ENCODE peak calls at places on chromosome 18, in ten cellular contexts. H, Y, F, W, E, G, U, P, K and R are unnamed samples.

GRCh38 chr18:23317975-23318675 is 135.0 kb upstream of the RIOK3 start:
- DNase-seq in H (no peak), Y (no peak), F (no peak), W (no peak), E (no peak), G (no peak), U (no peak), P (no peak), K (no peak), R (no peak)

GRCh38 chr18:46809145-46809544 is 52.3 kb upstream of the ST8SIA5 start:
- DNase-seq in H (no peak), Y (no peak), F (no peak), W (no peak), E (no peak), G (no peak), U (no peak), P (no peak), K (no peak), R (no peak)

GRCh38 chr18:69795785-69796184 is 151.9 kb downstream of the CD226 start:
- DNase-seq in H (no peak), Y (no peak), F (no peak), W (no peak), E (no peak), G (no peak), U (no peak), P (no peak), K (no peak), R (no peak)

GRCh38 chr18:61926532-61926931 is 33.7 kb upstream of the RNF152 start:
- DNase-seq in H (no peak), Y (no peak), F (no peak), W (no peak), E (no peak), G (no peak), U (no peak), P (no peak), K (no peak), R (no peak)

GRCh38 chr18:33277431-33277830 is 163.1 kb downstream of the CCDC178 start:
- DNase-seq in H (no peak), Y (no peak), F (no peak), W (no peak), E (no peak), G (no peak), U (no peak), P (no peak), K (no peak), R (no peak)

GRCh38 chr18:56575819-56576663 is 62.4 kb downstream of the TXNL1 start:
- DNase-seq in H (no peak), Y (no peak), F (no peak), W (no peak), E (no peak), G (no peak), U (no peak), P (no peak), K (peak; percentile 67), R (no peak)

GRCh38 chr18:8882632-8883408 is 177.5 kb downstream of the MTCL1 start:
- DNase-seq in H (no peak), Y (no peak), F (no peak), W (no peak), E (no peak), G (no peak), U (no peak), P (no peak), K (no peak), R (no peak)

GRCh38 chr18:76457475-76457874 is 37.6 kb downstream of the ZNF516 start:
- DNase-seq in H (peak; percentile 29), Y (peak; percentile 28), F (no peak), W (no peak), E (no peak), G (peak; percentile 11), U (no peak), P (peak; percentile 13), K (no peak), R (no peak)

GRCh38 chr18:72460210-72460680 is 83.9 kb downstream of the CBLN2 start:
- DNase-seq in H (peak; percentile 32), Y (no peak), F (no peak), W (no peak), E (no peak), G (no peak), U (no peak), P (no peak), K (no peak), R (no peak)

GRCh38 chr18:80086281-80086680 is 22.8 kb upstream of the ADNP2 start:
- DNase-seq in H (no peak), Y (no peak), F (no peak), W (no peak), E (no peak), G (no peak), U (no peak), P (no peak), K (no peak), R (no peak)

GRCh38 chr18:23703057-23703986 is 14.1 kb downstream of the LAMA3 start:
- DNase-seq in H (no peak), Y (no peak), F (no peak), W (no peak), E (no peak), G (no peak), U (no peak), P (no peak), K (no peak), R (no peak)

GRCh38 chr18:57275111-57275510 is 77.2 kb upstream of the ST8SIA3 start:
- DNase-seq in H (no peak), Y (no peak), F (no peak), W (no peak), E (no peak), G (no peak), U (no peak), P (no peak), K (no peak), R (no peak)

GRCh38 chr18:22613058-22613690 is 195.5 kb upstream of the CTAGE1 start:
- DNase-seq in H (no peak), Y (no peak), F (no peak), W (no peak), E (no peak), G (peak; percentile 24), U (no peak), P (no peak), K (no peak), R (no peak)

GRCh38 chr18:74040008-74040407 is 107.6 kb downstream of the FBXO15 start:
- DNase-seq in H (no peak), Y (no peak), F (no peak), W (no peak), E (no peak), G (no peak), U (no peak), P (no peak), K (no peak), R (no peak)

GRCh38 chr18:50629148-50629631 is 69.3 kb downstream of the MAPK4 start:
- DNase-seq in H (no peak), Y (no peak), F (no peak), W (no peak), E (no peak), G (no peak), U (no peak), P (no peak), K (no peak), R (no peak)

GRCh38 chr18:3624818-3625716 is 175.1 kb downstream of the TGIF1 start:
- DNase-seq in H (peak; percentile 96), Y (no peak), F (no peak), W (no peak), E (peak; percentile 49), G (peak; percentile 50), U (no peak), P (no peak), K (no peak), R (no peak)

GRCh38 chr18:47983055-47983454 is 52.6 kb upstream of the SMAD2 start:
- DNase-seq in H (no peak), Y (no peak), F (no peak), W (no peak), E (no peak), G (no peak), U (no peak), P (no peak), K (no peak), R (no peak)

GRCh38 chr18:44816028-44816427 is 135.3 kb downstream of the SETBP1 start:
- DNase-seq in H (no peak), Y (no peak), F (no peak), W (no peak), E (no peak), G (no peak), U (no peak), P (no peak), K (no peak), R (no peak)

GRCh38 chr18:48007955-48008701 is 77.7 kb upstream of the SMAD2 start:
- DNase-seq in H (no peak), Y (peak; percentile 79), F (peak; percentile 5), W (no peak), E (peak; percentile 4), G (no peak), U (peak; percentile 16), P (peak; percentile 79), K (peak; percentile 19), R (no peak)

GRCh38 chr18:28267878-28268625 is 91.1 kb upstream of the CDH2 start:
- DNase-seq in H (peak; percentile 26), Y (no peak), F (no peak), W (no peak), E (no peak), G (no peak), U (no peak), P (no peak), K (no peak), R (no peak)

GRCh38 chr18:65753520-65753919 is 2.7 kb downstream of the CDH7 start:
- DNase-seq in H (peak; percentile 9), Y (no peak), F (no peak), W (no peak), E (no peak), G (no peak), U (no peak), P (peak; percentile 45), K (peak; percentile 74), R (no peak)